ENCODE peak calls at places on chromosomes 7 and 10, in seven cellular contexts. H is NCI-H1694 treated with DMSO at 0.1 percent for 48 hours; O is mucosa of descending colon; R is endothelial cell; P is Calu3; Q is central memory CD4-positive, alpha-beta T cell; K is AG04450. Y is an unnamed sample.

GRCh38 chr7:119177863-119178262 is 953.4 kb downstream of the ANKRD7 start:
- DNase-seq in O (no peak), Q (no peak), K (no peak), R (no peak), P (no peak), H (no peak), Y (no peak)

GRCh38 chr10:34955391-34955790 is 134.8 kb downstream of the CUL2 start:
- DNase-seq in Q (no peak), H (no peak), O (no peak), K (no peak), R (no peak), P (no peak), Y (no peak)

GRCh38 chr10:92834331-92834730 is 14.0 kb upstream of the EXOC6 start:
- DNase-seq in Q (no peak), R (no peak), P (no peak), O (no peak), H (no peak), K (no peak), Y (no peak)

GRCh38 chr7:23594879-23595604 is 2.1 kb upstream of the CCDC126 start:
- DNase-seq in K (no peak), R (no peak), P (peak), O (no peak), Q (no peak), H (no peak), Y (no peak)

GRCh38 chr7:28958946-28959417 is 852 bp upstream of the TRIL start:
- DNase-seq in P (no peak), Q (no peak), K (no peak), R (no peak), H (no peak), O (no peak), Y (no peak)

GRCh38 chr7:145339319-145339718 is 503.5 kb upstream of the TPK1 start:
- DNase-seq in H (peak), R (no peak), O (no peak), K (no peak), P (no peak), Q (no peak), Y (no peak)

GRCh38 chr10:71783917-71784678 is 10.8 kb upstream of the VSIR start:
- DNase-seq in R (no peak), O (peak), H (no peak), P (no peak), Q (no peak), K (no peak), Y (no peak)

GRCh38 chr7:150415161-150416160 is 35.0 kb upstream of the GIMAP8 start:
- DNase-seq in R (no peak), P (no peak), H (no peak), O (no peak), Q (no peak), K (no peak), Y (no peak)

GRCh38 chr7:83468251-83468739 is 180.6 kb downstream of the SEMA3E start:
- DNase-seq in R (no peak), K (peak), O (peak), H (peak), Q (no peak), P (peak), Y (no peak)

GRCh38 chr7:123024989-123025758 is 29.7 kb upstream of the TAS2R16 start:
- DNase-seq in P (peak), O (no peak), K (no peak), H (no peak), Q (no peak), R (no peak), Y (no peak)

GRCh38 chr7:5549096-5549896 is 125.7 kb upstream of the TNRC18 start:
- DNase-seq in O (peak), H (no peak), P (peak), R (no peak), Q (no peak), K (no peak), Y (no peak)

GRCh38 chr7:56199639-56200038 is 83.4 kb upstream of the NUPR2 start:
- DNase-seq in R (no peak), H (no peak), K (no peak), P (no peak), Q (no peak), O (no peak), Y (no peak)

GRCh38 chr7:83821866-83822265 is 172.9 kb upstream of the SEMA3E start:
- DNase-seq in R (no peak), P (no peak), H (no peak), O (no peak), Q (no peak), K (no peak), Y (no peak)

GRCh38 chr7:106367018-106367420 is 82.2 kb upstream of the NAMPT start:
- DNase-seq in Q (no peak), O (no peak), R (no peak), H (no peak), P (no peak), K (no peak), Y (no peak)

GRCh38 chr7:46759711-46760480 is 822.0 kb downstream of the TNS3 start:
- DNase-seq in O (no peak), P (no peak), R (no peak), K (no peak), H (no peak), Q (no peak), Y (no peak)

GRCh38 chr7:10708447-10708846 is 265.2 kb upstream of the PHF14 start:
- DNase-seq in Q (no peak), K (no peak), R (peak), H (peak), O (no peak), P (peak), Y (no peak)

GRCh38 chr10:123349203-123349602 is 195.0 kb downstream of the BUB3 start:
- DNase-seq in P (no peak), K (no peak), H (peak), O (no peak), Q (no peak), R (no peak), Y (no peak)

GRCh38 chr7:40733111-40733510 is 598.3 kb downstream of the SUGCT start:
- DNase-seq in Q (no peak), O (no peak), P (no peak), R (no peak), H (no peak), K (no peak), Y (no peak)

GRCh38 chr7:105389090-105389650 is 449 bp upstream of the SRPK2 start:
- DNase-seq in O (peak), H (peak), Q (peak), R (peak), P (peak), K (no peak), Y (peak)

GRCh38 chr10:24952146-24952700 is at the start of gene PRTFDC1:
- DNase-seq in K (no peak), R (peak), P (peak), O (peak), Q (peak), H (peak), Y (peak)

GRCh38 chr7:41421056-41421455 is 281.8 kb downstream of the INHBA start:
- DNase-seq in O (no peak), P (no peak), H (no peak), Q (no peak), R (no peak), K (no peak), Y (no peak)

GRCh38 chr7:158650821-158651225 is 53.8 kb downstream of the NCAPG2 start:
- DNase-seq in P (no peak), H (no peak), O (no peak), K (peak), R (no peak), Q (no peak), Y (no peak)

GRCh38 chr7:87231243-87231642 is 11.7 kb upstream of the TMEM243 start:
- DNase-seq in O (no peak), H (no peak), Q (no peak), K (no peak), P (no peak), R (no peak), Y (no peak)

GRCh38 chr10:98267894-98268693 is at the start of gene LOXL4:
- DNase-seq in R (no peak), O (peak), P (peak), H (no peak), Q (no peak), K (no peak), Y (no peak)

GRCh38 chr7:102044984-102045673 is 227.7 kb downstream of the CUX1 start:
- DNase-seq in Q (no peak), K (peak), H (peak), R (no peak), P (no peak), O (no peak), Y (no peak)

GRCh38 chr7:142133740-142134148 is 22.2 kb downstream of the MGAM2 start:
- DNase-seq in Q (no peak), H (no peak), R (no peak), O (no peak), P (no peak), K (no peak), Y (no peak)

GRCh38 chr7:100602889-100603696 is 930 bp downstream of the PCOLCE start:
- DNase-seq in H (no peak), R (no peak), Q (no peak), O (peak), P (no peak), K (no peak), Y (no peak)

GRCh38 chr10:102230264-102230860 is 4.3 kb downstream of the ELOVL3 start:
- DNase-seq in H (peak), Q (peak), P (peak), K (no peak), O (peak), R (peak), Y (peak)

GRCh38 chr10:17673517-17674051 is 29.6 kb downstream of the STAM start:
- DNase-seq in Q (no peak), R (no peak), K (peak), P (no peak), H (no peak), O (no peak), Y (no peak)

GRCh38 chr10:132865236-132865635 is 77.1 kb downstream of the CFAP46 start:
- DNase-seq in K (no peak), R (no peak), H (no peak), O (peak), P (no peak), Q (no peak), Y (no peak)

GRCh38 chr10:131760416-131761166 is 140.2 kb upstream of the PPP2R2D start:
- DNase-seq in O (no peak), Q (no peak), K (no peak), H (no peak), P (no peak), R (no peak), Y (no peak)

GRCh38 chr7:142807855-142808460 is 37.2 kb downstream of the PRSS2 start:
- DNase-seq in K (no peak), O (no peak), P (no peak), Q (peak), R (no peak), H (no peak), Y (no peak)